ENCODE peak calls at places on chromosomes 12 and 14, in eight cellular contexts. Y, V, R, Q, T, X, E and J are unnamed samples.

GRCh38 chr14:52018252-52018651 is 28.9 kb downstream of the RTRAF start:
- DNase-seq in Y (no peak), V (no peak), R (no peak), Q (no peak), T (no peak), X (no peak), E (no peak), J (no peak)

GRCh38 chr12:6688543-6688999 is 604 bp downstream of the ZNF384 start:
- DNase-seq in Y (no peak), V (peak; percentile 64), R (no peak), Q (no peak), T (peak; percentile 22), X (peak; percentile 40), E (no peak), J (peak; percentile 43)

GRCh38 chr12:116710367-116710766 is 27.5 kb downstream of the SPRING1 start:
- DNase-seq in Y (no peak), V (no peak), R (no peak), Q (no peak), T (no peak), X (no peak), E (no peak), J (no peak)

GRCh38 chr14:90518941-90519256 is 122.1 kb downstream of the CALM1 start:
- DNase-seq in Y (no peak), V (no peak), R (no peak), Q (no peak), T (peak; percentile 10), X (peak; percentile 53), E (no peak), J (peak; percentile 14)

GRCh38 chr12:31219521-31219920 is 106.4 kb downstream of the SINHCAF start:
- DNase-seq in Y (no peak), V (no peak), R (no peak), Q (no peak), T (no peak), X (no peak), E (no peak), J (no peak)

GRCh38 chr12:109727746-109728726 is 14.4 kb downstream of the FAM222A start:
- DNase-seq in Y (no peak), V (peak; percentile 20), R (no peak), Q (no peak), T (no peak), X (no peak), E (no peak), J (no peak)

GRCh38 chr14:102898298-102898697 is 24.2 kb upstream of the AMN start:
- DNase-seq in Y (no peak), V (no peak), R (no peak), Q (no peak), T (no peak), X (no peak), E (no peak), J (no peak)

GRCh38 chr14:96567289-96567899 is 65.2 kb downstream of the PAPOLA start:
- DNase-seq in Y (peak; percentile 16), V (no peak), R (peak; percentile 57), Q (no peak), T (peak; percentile 45), X (peak; percentile 15), E (no peak), J (no peak)

GRCh38 chr12:31773223-31773750 is 44.5 kb upstream of the AMN1 start:
- DNase-seq in Y (peak; percentile 20), V (no peak), R (no peak), Q (no peak), T (no peak), X (no peak), E (no peak), J (no peak)

GRCh38 chr14:101200008-101200649 is 296.6 kb upstream of the RTL1 start:
- DNase-seq in Y (no peak), V (no peak), R (no peak), Q (peak; percentile 28), T (no peak), X (no peak), E (no peak), J (no peak)

GRCh38 chr14:87230726-87231125 is 762.3 kb downstream of the GALC start:
- DNase-seq in Y (no peak), V (no peak), R (no peak), Q (no peak), T (no peak), X (no peak), E (no peak), J (no peak)

GRCh38 chr12:123934829-123935228 is 37.8 kb downstream of the CCDC92 start:
- DNase-seq in Y (no peak), V (no peak), R (no peak), Q (no peak), T (peak; percentile 76), X (no peak), E (no peak), J (no peak)

GRCh38 chr12:127146991-127147718 is 1119.8 kb upstream of the TMEM132C start:
- DNase-seq in Y (no peak), V (no peak), R (no peak), Q (no peak), T (no peak), X (no peak), E (no peak), J (no peak)

GRCh38 chr12:88793091-88793490 is 212.8 kb upstream of the KITLG start:
- DNase-seq in Y (no peak), V (no peak), R (no peak), Q (no peak), T (peak; percentile 57), X (no peak), E (no peak), J (no peak)

GRCh38 chr12:32651956-32652210 is 27.2 kb upstream of the DNM1L start:
- DNase-seq in Y (no peak), V (no peak), R (no peak), Q (no peak), T (no peak), X (no peak), E (no peak), J (no peak)

GRCh38 chr14:60323199-60323891 is 74.3 kb downstream of the PPM1A start:
- DNase-seq in Y (no peak), V (no peak), R (no peak), Q (no peak), T (no peak), X (no peak), E (no peak), J (no peak)

GRCh38 chr12:93167841-93168492 is 209.8 kb upstream of the NUDT4 start:
- DNase-seq in Y (no peak), V (no peak), R (no peak), Q (no peak), T (no peak), X (no peak), E (peak; percentile 20), J (no peak)

GRCh38 chr12:115385141-115385540 is 701.2 kb upstream of the TBX3 start:
- DNase-seq in Y (no peak), V (no peak), R (no peak), Q (no peak), T (no peak), X (no peak), E (no peak), J (no peak)

GRCh38 chr14:96623676-96624484 is 121.7 kb downstream of the PAPOLA start:
- DNase-seq in Y (no peak), V (no peak), R (no peak), Q (no peak), T (no peak), X (no peak), E (no peak), J (no peak)

GRCh38 chr12:12807970-12808702 is 5.0 kb upstream of the DDX47 start:
- DNase-seq in Y (peak; percentile 38), V (peak; percentile 67), R (no peak), Q (peak; percentile 70), T (no peak), X (peak; percentile 82), E (peak; percentile 17), J (peak; percentile 56)

GRCh38 chr12:56086608-56087007 is 6.6 kb downstream of the ERBB3 start:
- DNase-seq in Y (no peak), V (no peak), R (no peak), Q (no peak), T (no peak), X (no peak), E (no peak), J (no peak)

GRCh38 chr12:45268672-45269406 is 52.9 kb downstream of the ANO6 start:
- DNase-seq in Y (peak; percentile 39), V (peak; percentile 85), R (peak; percentile 7), Q (peak; percentile 88), T (peak; percentile 90), X (no peak), E (no peak), J (no peak)